ENCODE peak calls at places on chromosomes 5 and 9, in nine cellular contexts. B, L, H, R, N, O, P, I and V are unnamed samples.

GRCh38 chr5:111984044-111984443 is 227.1 kb upstream of the NREP start:
- DNase-seq in H (no peak), R (no peak), P (no peak), N (peak; percentile 61), O (no peak), L (no peak), B (peak; percentile 92), I (peak; percentile 78), V (no peak)

GRCh38 chr5:155252717-155253116 is 239.2 kb downstream of the KIF4B start:
- DNase-seq in B (no peak), L (no peak), I (no peak), R (no peak), H (no peak), P (no peak), N (no peak), O (no peak), V (no peak)

GRCh38 chr5:158802941-158803341 is 296.8 kb downstream of the EBF1 start:
- DNase-seq in P (no peak), O (no peak), N (no peak), B (peak; percentile 30), H (no peak), L (no peak), I (no peak), R (no peak), V (no peak)

GRCh38 chr5:173629628-173630027 is 13.2 kb upstream of the BOD1 start:
- DNase-seq in P (no peak), L (no peak), H (no peak), N (no peak), R (peak; percentile 19), O (peak; percentile 25), I (no peak), B (peak; percentile 15), V (no peak)

GRCh38 chr5:32383065-32383464 is 61.5 kb downstream of the ZFR start:
- DNase-seq in I (no peak), H (no peak), L (no peak), O (no peak), R (no peak), N (no peak), P (no peak), B (no peak), V (no peak)

GRCh38 chr5:97536683-97537082 is 353.6 kb upstream of the RIOK2 start:
- DNase-seq in O (no peak), N (no peak), B (no peak), H (no peak), L (no peak), I (no peak), R (no peak), P (no peak), V (no peak)

GRCh38 chr5:122723606-122724352 is 51.1 kb upstream of the SNX2 start:
- DNase-seq in P (no peak), N (no peak), R (no peak), H (no peak), B (peak; percentile 67), O (no peak), I (peak; percentile 63), L (no peak), V (no peak)

GRCh38 chr5:154493274-154493673 is 15.2 kb upstream of the HAND1 start:
- DNase-seq in O (no peak), L (no peak), P (no peak), I (no peak), B (no peak), R (no peak), H (no peak), N (no peak), V (no peak)

GRCh38 chr5:15431923-15432322 is 68.1 kb upstream of the FBXL7 start:
- DNase-seq in B (no peak), O (no peak), N (no peak), I (no peak), P (no peak), R (no peak), H (no peak), L (no peak), V (no peak)

GRCh38 chr5:19886123-19886921 is 101.7 kb downstream of the CDH18 start:
- DNase-seq in B (peak; percentile 71), L (no peak), R (no peak), O (no peak), H (no peak), N (no peak), I (no peak), P (no peak), V (no peak)

GRCh38 chr9:107215381-107215780 is 67.7 kb upstream of the RAD23B start:
- DNase-seq in L (no peak), N (no peak), R (no peak), O (no peak), H (no peak), I (no peak), B (peak; percentile 64), P (no peak), V (no peak)

GRCh38 chr9:36748322-36748899 is 175.7 kb downstream of the MELK start:
- DNase-seq in P (peak; percentile 10), R (peak; percentile 48), H (peak; percentile 21), L (no peak), N (no peak), O (peak; percentile 35), I (peak; percentile 9), B (peak; percentile 50), V (no peak)

GRCh38 chr5:171543486-171543885 is 124.0 kb downstream of the FGF18 start:
- DNase-seq in B (peak; percentile 34), N (peak; percentile 61), O (no peak), H (no peak), R (no peak), L (no peak), I (no peak), P (no peak), V (no peak)

GRCh38 chr5:175710361-175710760 is 52.5 kb downstream of the HRH2 start:
- DNase-seq in O (no peak), L (no peak), R (no peak), P (no peak), H (no peak), I (no peak), N (no peak), B (no peak), V (no peak)